ENCODE peak calls at places on chromosome 11, in four cellular contexts. Y, X, O and I are unnamed samples.

GRCh38 chr11:122743949-122744876 is 88.7 kb downstream of the UBASH3B start:
- DNase-seq in Y (no peak), X (peak; percentile 63), O (no peak), I (no peak)

GRCh38 chr11:61963016-61963281 is 4.5 kb downstream of the FTH1 start:
- DNase-seq in Y (no peak), O (no peak), X (no peak), I (no peak)

GRCh38 chr11:118109231-118109630 is 22.5 kb upstream of the SMIM35 start:
- DNase-seq in X (no peak), Y (no peak), O (no peak), I (no peak)

GRCh38 chr11:123558536-123559315 is 95.7 kb downstream of the SCN3B start:
- DNase-seq in X (no peak), Y (no peak), O (no peak), I (no peak)

GRCh38 chr11:28673687-28674431 is 565.7 kb downstream of the METTL15 start:
- DNase-seq in Y (no peak), O (no peak), X (no peak), I (no peak)

GRCh38 chr11:24386551-24387404 is 110.1 kb upstream of the LUZP2 start:
- DNase-seq in X (no peak), O (no peak), Y (peak; percentile 72), I (no peak)

GRCh38 chr11:86722041-86722440 is 49.6 kb upstream of the ME3 start:
- DNase-seq in O (no peak), Y (no peak), X (no peak), I (no peak)

GRCh38 chr11:22115470-22116037 is 77.3 kb upstream of the ANO5 start:
- DNase-seq in O (no peak), X (no peak), Y (peak; percentile 86), I (no peak)

GRCh38 chr11:77244277-77245014 is 57.0 kb downstream of the GDPD4 start:
- DNase-seq in Y (no peak), X (no peak), O (no peak), I (no peak)

GRCh38 chr11:6353367-6353987 is 33.2 kb upstream of the CAVIN3 start:
- DNase-seq in X (peak; percentile 46), O (peak; percentile 46), Y (peak; percentile 55), I (peak; percentile 55)

GRCh38 chr11:19929655-19930054 is 217.0 kb downstream of the NAV2 start:
- DNase-seq in O (no peak), Y (no peak), X (no peak), I (no peak)

GRCh38 chr11:121418625-121419114 is 33.4 kb upstream of the SORL1 start:
- DNase-seq in Y (no peak), O (no peak), X (peak; percentile 34), I (no peak)